ENCODE peak calls at places on chromosomes 11 and 22, in seven cellular contexts. W, P, V, E, G, K and R are unnamed samples. For H3K27me3, the result is how much of the 10 kb centered on the place peaks cover.

GRCh38 chr11:119694334-119694733 is 34.7 kb downstream of the NECTIN1 start:
- DNase-seq in K (no peak), V (no peak), E (peak), P (no peak), W (peak), G (peak), R (no peak)

GRCh38 chr22:49535527-49536125 is 292.0 kb downstream of the BRD1 start:
- DNase-seq in K (no peak), G (peak), W (no peak), V (no peak), E (no peak), P (no peak), R (no peak)

GRCh38 chr22:48940266-48940987 is 887.2 kb downstream of the BRD1 start:
- DNase-seq in V (no peak), P (no peak), E (peak), W (peak), G (no peak), K (no peak), R (no peak)

GRCh38 chr11:132886335-132886734 is 646.0 kb downstream of the OPCML start:
- DNase-seq in W (no peak), V (no peak), G (no peak), P (no peak), E (no peak), K (peak), R (no peak)

GRCh38 chr11:81224396-81224795 is 1509.3 kb downstream of the FAM181B start:
- DNase-seq in W (no peak), V (no peak), E (no peak), P (no peak), G (no peak), K (no peak), R (no peak)

GRCh38 chr11:57775474-57775873 is 13.9 kb downstream of the CTNND1 start:
- DNase-seq in W (no peak), V (no peak), K (no peak), P (peak), G (no peak), E (no peak), R (no peak)

GRCh38 chr11:118224512-118225180 is at the start of gene JAML:
- DNase-seq in V (no peak), E (peak), K (no peak), P (no peak), G (no peak), W (peak), R (no peak)

GRCh38 chr11:45885274-45885920 is at the start of gene MAPK8IP1:
- DNase-seq in V (no peak), W (peak), G (peak), P (no peak), E (peak), K (no peak), R (peak)

GRCh38 chr11:119249671-119250010 is 43.5 kb downstream of the CBL start:
- DNase-seq in G (no peak), K (peak), E (no peak), W (no peak), P (no peak), V (no peak), R (no peak)

GRCh38 chr11:29119691-29120328 is 897.0 kb downstream of the KCNA4 start:
- DNase-seq in E (no peak), K (peak), P (no peak), G (no peak), V (no peak), W (no peak), R (no peak)

GRCh38 chr11:793556-793955 is 3.7 kb upstream of the CEND1 start:
- DNase-seq in G (no peak), E (no peak), V (no peak), P (no peak), K (no peak), W (no peak), R (no peak)

GRCh38 chr11:94396282-94396681 is 4.9 kb downstream of the GPR83 start:
- DNase-seq in P (no peak), G (no peak), K (no peak), V (no peak), E (no peak), W (no peak), R (no peak)

GRCh38 chr11:94400839-94401772 is at the start of gene GPR83:
- DNase-seq in V (no peak), K (peak), P (no peak), E (no peak), W (no peak), G (no peak), R (no peak)

GRCh38 chr11:94400075-94400838 is 962 bp downstream of the GPR83 start:
- DNase-seq in V (no peak), P (no peak), G (no peak), K (no peak), E (no peak), W (no peak), R (no peak)

GRCh38 chr11:94401773-94402265 is 600 bp upstream of the GPR83 start:
- DNase-seq in E (no peak), P (no peak), W (no peak), V (no peak), G (no peak), K (no peak), R (no peak)

DNA sequence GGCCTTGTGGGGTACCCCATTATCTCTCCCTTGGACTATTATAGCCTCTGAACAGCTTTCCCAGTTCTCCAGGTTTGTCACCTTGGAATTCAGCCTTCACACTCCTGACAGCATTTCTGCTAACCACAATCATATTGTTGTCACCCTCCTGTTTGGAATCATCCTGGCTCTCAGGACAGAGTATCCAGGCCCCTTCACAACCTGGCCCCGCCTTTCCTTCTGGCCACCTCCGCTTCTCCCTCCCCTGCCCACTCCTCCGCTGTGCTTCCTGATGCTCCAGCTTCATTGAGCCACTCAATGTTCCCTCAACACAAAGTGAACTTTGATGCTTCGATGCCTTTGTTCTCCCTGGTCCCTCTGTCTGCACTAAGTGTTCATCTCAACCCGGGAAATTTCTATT is 3.1 kb downstream of the GPR83 start:
- DNase-seq in E (no peak), K (no peak), W (no peak), G (no peak), V (no peak), P (no peak), R (no peak)
- H3K27me3 ChIP-seq in E (under half), K (under half), W (under half), G (under half), V (under half), P (under half), R (under half)

GRCh38 chr11:125351045-125351867 is 144.8 kb downstream of the FEZ1 start:
- DNase-seq in K (no peak), W (no peak), P (no peak), V (no peak), G (no peak), E (no peak), R (no peak)
- H3K4me3 ChIP-seq in K (no peak), W (no peak), P (no peak), V (no peak), G (no peak), E (no peak), R (no peak)

DNA sequence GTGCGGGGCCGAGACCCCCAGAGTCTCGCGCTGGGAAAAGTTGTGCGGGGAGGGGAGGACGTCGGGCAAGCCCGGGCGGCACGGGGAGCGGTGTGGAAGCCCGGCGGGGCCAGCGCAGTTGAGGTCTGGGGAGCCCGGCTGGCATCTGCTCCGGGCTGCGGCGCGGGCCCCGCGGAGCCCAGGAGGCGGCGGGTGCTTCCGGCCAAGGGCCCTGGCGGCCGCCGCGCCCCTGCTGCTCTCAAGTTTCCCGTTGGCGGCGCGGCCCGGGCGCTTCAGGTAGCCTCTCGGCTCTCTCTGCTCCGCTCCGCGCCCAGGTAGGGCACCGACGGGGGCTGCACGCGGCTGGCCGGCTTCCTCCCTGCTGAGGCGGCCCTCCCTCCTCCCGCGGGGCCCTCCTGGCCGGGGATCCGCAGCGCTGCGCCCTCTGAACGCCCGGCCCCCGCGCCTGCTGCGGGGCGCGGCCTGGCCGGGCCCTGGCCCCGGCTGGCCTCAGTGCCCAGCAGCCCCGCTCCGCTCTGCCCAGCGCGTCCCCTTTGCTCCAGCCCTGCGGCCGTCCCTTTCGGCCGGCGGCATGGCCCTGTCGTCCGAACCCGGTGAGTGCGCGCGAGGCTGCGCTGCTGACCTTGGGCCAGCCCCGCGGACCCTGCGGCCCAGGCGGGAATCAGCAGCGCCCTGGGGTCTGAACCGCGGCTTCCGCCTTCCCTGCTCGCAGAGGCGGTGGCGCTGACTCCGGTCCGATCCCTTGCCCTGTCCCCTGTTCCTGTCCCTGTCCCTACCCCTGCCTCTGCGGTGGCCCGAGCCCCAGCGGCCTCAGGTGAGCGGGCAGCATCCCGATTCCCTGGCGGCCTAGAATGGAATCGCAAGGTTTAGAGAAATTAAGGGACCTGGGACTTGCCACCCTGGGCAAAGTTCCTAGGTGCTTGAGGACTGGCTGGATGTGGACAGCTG is 4.3 kb upstream of the AMPD3 start:
- DNase-seq in V (peak), W (peak), P (no peak), G (peak), K (no peak), E (peak), R (peak)
- TF ChIP-seq POLR2A in V (peak), W (peak), P (no peak), G (peak), K (no peak), E (no peak), R (no peak)

DNA sequence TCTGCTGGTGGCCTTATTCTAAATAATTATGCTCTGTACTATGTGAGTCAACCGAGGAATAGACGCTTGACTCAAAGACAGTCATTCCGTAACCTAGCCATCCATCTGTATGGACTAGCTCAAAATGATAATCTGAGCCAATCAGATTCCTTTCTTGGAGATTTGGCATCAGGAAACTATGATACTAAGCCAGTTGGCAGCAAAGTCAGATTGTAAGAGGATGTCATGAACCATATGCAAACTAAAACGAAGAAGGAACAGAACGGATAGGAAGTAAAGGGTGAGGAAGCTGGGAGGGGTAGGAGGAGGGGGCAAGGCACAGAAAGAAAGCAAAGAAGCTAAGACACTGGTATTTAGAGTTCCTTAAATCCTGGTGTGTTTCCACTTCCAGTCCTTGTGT is 10.7 kb upstream of the SESN3 start:
- DNase-seq in V (no peak), P (no peak), W (no peak), K (no peak), E (no peak), G (no peak), R (no peak)
- H3K27me3 ChIP-seq in V (under half), P (under half), W (under half), K (under half), E (under half), G (under half), R (under half)

GRCh38 chr11:65554057-65554818 is 3.9 kb downstream of the LTBP3 start:
- DNase-seq in V (no peak), P (no peak), G (no peak), E (no peak), W (no peak), K (no peak), R (no peak)
- H3K4me3 ChIP-seq in V (no peak), P (no peak), G (no peak), E (no peak), W (no peak), K (no peak), R (no peak)